ENCODE peak calls at places on chromosomes 4 and X, in eight cellular contexts. T is fibroblast of villous mesenchyme, W is fibroblast of the aortic adventitia, L is foreskin fibroblast, R is astrocyte of the spinal cord, E is sigmoid colon, V is suprapubic skin, D is BJ. S is an unnamed sample.

GRCh38 chrX:134025986-134026731 is 40.8 kb upstream of the GPC3 start:
- DNase-seq in T (no peak), W (no peak), L (no peak), R (no peak), E (no peak), V (no peak), D (no peak), S (no peak)

GRCh38 chr4:173488656-173489055 is 41.4 kb downstream of the HAND2 start:
- DNase-seq in T (peak; percentile 49), W (no peak), L (no peak), R (no peak), E (no peak), V (no peak), D (no peak), S (no peak)

GRCh38 chr4:185654311-185654710 is 119.0 kb upstream of the PDLIM3 start:
- DNase-seq in T (no peak), W (no peak), L (no peak), R (no peak), E (no peak), V (no peak), D (no peak), S (no peak)

GRCh38 chr4:118964891-118965411 is 76.3 kb downstream of the SYNPO2 start:
- DNase-seq in T (peak; percentile 89), W (peak; percentile 90), L (peak; percentile 60), R (peak; percentile 55), E (no peak), V (no peak), D (no peak), S (no peak)

GRCh38 chrX:107684956-107685385 is 56.7 kb downstream of the PRPS1 start:
- DNase-seq in T (peak; percentile 53), W (peak; percentile 48), L (peak; percentile 47), R (peak; percentile 62), E (peak; percentile 90), V (peak; percentile 88), D (no peak), S (peak; percentile 31)

GRCh38 chr4:150867148-150867547 is 147.9 kb downstream of the LRBA start:
- DNase-seq in T (peak; percentile 86), W (peak; percentile 88), L (peak; percentile 38), R (peak; percentile 81), E (no peak), V (no peak), D (peak; percentile 23), S (peak; percentile 61)

GRCh38 chr4:129344058-129344457 is 248.1 kb downstream of the C4orf33 start:
- DNase-seq in T (peak; percentile 10), W (peak; percentile 20), L (peak; percentile 7), R (peak; percentile 49), E (no peak), V (no peak), D (no peak), S (peak; percentile 5)

GRCh38 chrX:53926030-53926429 is 118.2 kb downstream of the PHF8 start:
- DNase-seq in T (no peak), W (no peak), L (no peak), R (no peak), E (no peak), V (no peak), D (no peak), S (no peak)

GRCh38 chr4:25842229-25842840 is 20.5 kb downstream of the SEL1L3 start:
- DNase-seq in T (no peak), W (no peak), L (no peak), R (no peak), E (no peak), V (no peak), D (no peak), S (peak; percentile 63)

GRCh38 chr4:35912174-35912573 is 332.1 kb downstream of the ARAP2 start:
- DNase-seq in T (no peak), W (no peak), L (no peak), R (no peak), E (no peak), V (no peak), D (no peak), S (no peak)

GRCh38 chr4:102759835-102760644 is 728 bp downstream of the MANBA start:
- DNase-seq in T (peak; percentile 73), W (peak; percentile 54), L (peak; percentile 18), R (peak; percentile 56), E (peak; percentile 81), V (no peak), D (no peak), S (peak; percentile 67)

GRCh38 chr4:126182801-126183200 is 868.0 kb downstream of the FAT4 start:
- DNase-seq in T (peak; percentile 40), W (no peak), L (no peak), R (no peak), E (no peak), V (no peak), D (no peak), S (no peak)

GRCh38 chrX:19864736-19865135 is 22.7 kb downstream of the SH3KBP1 start:
- DNase-seq in T (no peak), W (no peak), L (no peak), R (no peak), E (no peak), V (no peak), D (no peak), S (no peak)

GRCh38 chrX:27307546-27307945 is 155.6 kb downstream of the PPP4R3C start:
- DNase-seq in T (no peak), W (no peak), L (no peak), R (no peak), E (no peak), V (no peak), D (no peak), S (no peak)

GRCh38 chr4:48902266-48902665 is 4.3 kb downstream of the OCIAD2 start:
- DNase-seq in T (no peak), W (peak; percentile 48), L (no peak), R (no peak), E (no peak), V (no peak), D (no peak), S (no peak)

GRCh38 chrX:10533686-10534365 is 86.6 kb downstream of the MID1 start:
- DNase-seq in T (no peak), W (no peak), L (no peak), R (no peak), E (no peak), V (no peak), D (no peak), S (no peak)

GRCh38 chr4:140603286-140603685 is 34.5 kb upstream of the UCP1 start:
- DNase-seq in T (no peak), W (no peak), L (no peak), R (no peak), E (no peak), V (no peak), D (no peak), S (no peak)
- TF ChIP-seq CTCF in T (no peak), W (no peak), L (no peak), R (no peak), E (no peak), V (no peak), D (no peak), S (no peak)

GRCh38 chr4:169045862-169046584 is 36.0 kb upstream of the CBR4 start:
- DNase-seq in T (no peak), W (no peak), L (no peak), R (no peak), E (no peak), V (no peak), D (no peak), S (no peak)
- TF ChIP-seq CTCF in T (peak; percentile 25), W (no peak), L (no peak), R (peak; percentile 20), E (no peak), V (no peak), D (peak; percentile 10), S (no peak)

GRCh38 chr4:169175035-169175434 is 95.7 kb downstream of the SH3RF1 start:
- DNase-seq in T (no peak), W (no peak), L (no peak), R (no peak), E (no peak), V (no peak), D (no peak), S (no peak)

GRCh38 chr4:169179609-169180526 is 90.9 kb downstream of the SH3RF1 start:
- DNase-seq in T (peak; percentile 44), W (peak; percentile 59), L (no peak), R (peak; percentile 55), E (no peak), V (no peak), D (no peak), S (no peak)

DNA sequence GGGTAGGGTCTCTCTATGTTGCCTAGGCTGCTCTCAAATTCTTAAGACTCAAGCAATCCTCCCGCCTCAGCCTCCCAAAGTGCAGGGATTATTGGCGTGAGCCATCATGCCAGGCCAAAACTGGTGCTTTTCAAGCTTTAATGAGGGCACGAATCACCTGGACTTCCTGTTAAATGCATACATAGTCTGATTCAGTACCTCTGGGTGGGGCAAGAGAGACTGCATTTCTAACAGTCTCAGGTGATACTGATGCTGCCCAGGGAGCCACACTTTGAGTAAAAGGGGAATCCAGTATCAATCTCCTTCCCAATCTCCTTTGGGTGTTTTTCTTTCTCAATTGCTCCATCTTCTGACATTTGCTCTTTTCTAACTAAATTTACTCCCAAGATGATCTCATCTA is 96.5 kb downstream of the SH3RF1 start:
- DNase-seq in T (no peak), W (no peak), L (no peak), R (no peak), E (no peak), V (no peak), D (no peak), S (no peak)
- TF ChIP-seq CTCF in T (no peak), W (no peak), L (no peak), R (no peak), E (no peak), V (no peak), D (no peak), S (no peak)

GRCh38 chrX:87732133-87732532 is 214.5 kb downstream of the KLHL4 start:
- DNase-seq in T (no peak), W (no peak), L (no peak), R (no peak), E (no peak), V (no peak), D (no peak), S (no peak)
- TF ChIP-seq CTCF in T (no peak), W (no peak), L (no peak), R (no peak), E (no peak), V (no peak), D (no peak), S (no peak)

GRCh38 chrX:153495362-153495751 is 577 bp downstream of the BGN start:
- DNase-seq in T (peak; percentile 22), W (peak; percentile 66), L (no peak), R (peak; percentile 27), E (no peak), V (no peak), D (no peak), S (no peak)

GRCh38 chrX:153495903-153496629 is 1.3 kb downstream of the BGN start:
- DNase-seq in T (no peak), W (no peak), L (no peak), R (no peak), E (no peak), V (no peak), D (no peak), S (no peak)

GRCh38 chrX:153493085-153493484 is 1.7 kb upstream of the BGN start:
- DNase-seq in T (no peak), W (no peak), L (no peak), R (no peak), E (no peak), V (no peak), D (no peak), S (no peak)

GRCh38 chrX:153494061-153494460 is 719 bp upstream of the BGN start:
- DNase-seq in T (no peak), W (peak; percentile 21), L (no peak), R (no peak), E (no peak), V (no peak), D (no peak), S (no peak)

GRCh38 chrX:153494541-153495361 is at the start of gene BGN:
- DNase-seq in T (peak; percentile 38), W (peak; percentile 68), L (peak; percentile 42), R (peak; percentile 65), E (no peak), V (no peak), D (no peak), S (no peak)
- TF ChIP-seq CTCF in T (peak; percentile 37), W (peak; percentile 50), L (peak; percentile 43), R (peak; percentile 44), E (no peak), V (peak; percentile 13), D (peak; percentile 46), S (no peak)

S was measured in GM20000.